ENCODE peak calls at places on chromosomes 4 and X, in eight cellular contexts. Q is adrenal gland; V is naive thymus-derived CD4-positive, alpha-beta T cell; F is aorta; Y is esophagus squamous epithelium; B is PC-3; X is CD4-positive, CD25-positive, alpha-beta regulatory T cell; W is fibroblast of lung. N is an unnamed sample.

GRCh38 chr4:5710065-5710961 is 688 bp upstream of the EVC start:
- DNase-seq in B (peak; percentile 20), Q (no peak), F (no peak), Y (no peak), W (peak; percentile 31), V (no peak), X (no peak), N (no peak)

GRCh38 chr4:10164877-10165283 is 48.3 kb upstream of the WDR1 start:
- DNase-seq in V (no peak), B (peak; percentile 43), Q (peak; percentile 38), X (no peak), F (no peak), Y (no peak), W (peak; percentile 6), N (no peak)

GRCh38 chr4:81827568-81828202 is 356.0 kb upstream of the RASGEF1B start:
- DNase-seq in F (no peak), V (no peak), W (no peak), X (no peak), B (peak; percentile 17), Q (no peak), Y (no peak), N (no peak)

GRCh38 chr4:158714937-158715336 is 8.3 kb downstream of the PPID start:
- DNase-seq in W (no peak), Q (no peak), V (no peak), F (no peak), B (no peak), Y (no peak), X (no peak), N (no peak)

GRCh38 chr4:128635939-128636551 is 173.5 kb upstream of the JADE1 start:
- DNase-seq in B (no peak), Y (no peak), W (peak; percentile 38), F (no peak), X (no peak), Q (no peak), V (no peak), N (no peak)

GRCh38 chrX:114462266-114462665 is 121.6 kb upstream of the HTR2C start:
- DNase-seq in V (no peak), B (no peak), F (no peak), X (no peak), Y (no peak), Q (no peak), W (no peak), N (no peak)

GRCh38 chr4:120066182-120066524 is 495 bp downstream of the MAD2L1 start:
- DNase-seq in B (peak; percentile 33), Q (no peak), F (no peak), V (no peak), X (no peak), W (no peak), Y (no peak), N (no peak)

GRCh38 chr4:102180080-102180479 is 165.2 kb downstream of the SLC39A8 start:
- DNase-seq in Q (no peak), B (no peak), X (no peak), Y (no peak), V (no peak), W (peak; percentile 25), F (no peak), N (no peak)

GRCh38 chrX:120419465-120419864 is 49.6 kb downstream of the LAMP2 start:
- DNase-seq in B (no peak), W (no peak), Q (no peak), V (no peak), F (no peak), X (no peak), Y (no peak), N (no peak)

GRCh38 chr4:94126669-94127068 is 81.0 kb upstream of the SMARCAD1 start:
- DNase-seq in F (no peak), X (no peak), Q (no peak), B (peak; percentile 14), V (no peak), W (no peak), Y (no peak), N (no peak)

GRCh38 chrX:47091149-47091775 is 13.0 kb downstream of the RGN start:
- DNase-seq in X (no peak), Q (no peak), B (no peak), W (peak; percentile 42), V (no peak), Y (no peak), F (no peak), N (no peak)

GRCh38 chrX:5399403-5399802 is 829.3 kb downstream of the NLGN4X start:
- DNase-seq in B (no peak), V (no peak), W (no peak), X (no peak), Y (no peak), F (no peak), Q (no peak), N (no peak)

DNA sequence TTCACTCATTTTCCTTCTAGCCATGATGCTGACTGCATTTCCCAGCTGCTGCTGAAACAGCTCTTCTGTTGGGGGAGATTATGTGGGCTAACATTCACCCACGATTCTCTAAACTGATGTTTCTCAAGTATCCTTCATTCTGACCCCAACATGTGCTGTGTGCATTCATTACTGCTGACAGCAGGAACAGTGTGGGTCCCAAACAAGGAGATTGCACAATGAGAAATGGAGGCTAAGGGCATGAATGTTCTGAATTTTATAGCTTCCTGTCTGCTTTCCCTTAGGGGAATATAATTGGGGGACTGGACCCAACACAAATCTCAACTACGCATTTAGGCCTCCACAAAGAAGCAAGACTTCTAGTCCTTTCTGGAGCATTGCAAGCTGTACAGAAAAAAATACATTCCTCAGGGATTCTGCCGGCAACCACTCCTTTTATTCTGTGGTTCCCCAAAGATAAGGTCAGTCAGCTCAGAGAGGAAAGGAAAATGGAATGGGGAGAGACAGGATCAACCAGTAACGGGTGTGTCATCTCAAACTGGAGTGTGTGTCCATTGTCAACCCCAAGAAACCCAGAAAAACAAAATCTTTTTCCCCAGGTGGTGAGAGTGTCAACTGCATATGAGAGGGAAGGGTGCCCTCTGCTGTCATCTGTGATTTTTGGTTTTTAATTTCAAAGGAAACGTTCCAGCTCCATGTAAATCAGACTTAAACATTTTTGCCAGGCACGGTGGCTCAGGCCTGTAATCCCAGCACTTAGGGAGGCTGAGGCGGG is 81.5 kb upstream of the EGFL6 start:
- DNase-seq in F (no peak), Q (peak; percentile 35), B (peak; percentile 94), V (peak; percentile 22), W (peak; percentile 87), Y (no peak), X (peak; percentile 60), N (peak; percentile 22)
- H3K27ac ChIP-seq in F (peak overlapping the region; percentile 80), Q (peak overlapping the region; percentile 71), B (peak overlapping the region; percentile 99), V (no peak overlapping the region), W (peak overlapping the region; percentile 85), Y (peak overlapping the region; percentile 83), X (peak overlapping the region; percentile 33), N (peak overlapping the region; percentile 77)

GRCh38 chr4:74975082-74975481 is 42.2 kb downstream of the PARM1 start:
- DNase-seq in X (no peak), Y (no peak), Q (no peak), B (no peak), W (no peak), F (no peak), V (no peak), N (no peak)

GRCh38 chr4:74970577-74970976 is 37.7 kb downstream of the PARM1 start:
- DNase-seq in B (no peak), X (no peak), V (no peak), W (no peak), Q (no peak), Y (no peak), F (no peak), N (no peak)

GRCh38 chr4:74967324-74967723 is 34.4 kb downstream of the PARM1 start:
- DNase-seq in F (no peak), B (no peak), V (no peak), Y (no peak), Q (no peak), X (no peak), W (no peak), N (no peak)

GRCh38 chr4:74968456-74969164 is 35.7 kb downstream of the PARM1 start:
- DNase-seq in W (no peak), X (no peak), Y (no peak), B (no peak), Q (no peak), V (no peak), F (no peak), N (no peak)

GRCh38 chr4:74969507-74970474 is 36.9 kb downstream of the PARM1 start:
- DNase-seq in Q (no peak), F (no peak), X (no peak), W (no peak), B (no peak), V (no peak), Y (no peak), N (no peak)
- H3K27ac ChIP-seq in Q (peak overlapping the region; percentile 14), F (peak overlapping the region; percentile 1), X (no peak overlapping the region), W (no peak overlapping the region), B (no peak overlapping the region), V (no peak overlapping the region), Y (no peak overlapping the region), N (no peak overlapping the region)

DNA sequence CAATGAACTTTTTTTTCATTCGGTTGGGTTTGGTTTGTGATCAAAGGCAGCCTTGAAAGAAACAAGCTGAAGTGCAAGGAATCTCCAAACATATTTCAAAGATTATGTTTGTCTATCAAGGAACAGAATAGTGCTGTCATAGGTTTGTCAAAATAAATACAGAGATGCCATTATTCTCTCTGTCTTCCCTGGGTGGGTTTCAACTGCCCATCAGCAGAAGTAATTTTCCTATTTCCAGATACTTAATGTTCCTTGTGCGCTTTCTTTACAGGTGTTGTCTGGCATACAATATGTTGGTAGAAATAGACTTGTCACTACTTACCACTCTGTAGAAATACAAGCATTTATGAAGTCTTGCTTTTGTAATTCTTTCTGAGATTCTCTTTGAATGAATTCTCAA is 294.9 kb downstream of the PDHA2 start:
- DNase-seq in B (no peak), F (no peak), X (no peak), V (no peak), Q (no peak), Y (no peak), W (no peak), N (no peak)
- H3K27ac ChIP-seq in B (no peak overlapping the region), F (no peak overlapping the region), X (no peak overlapping the region), V (no peak overlapping the region), Q (no peak overlapping the region), Y (no peak overlapping the region), W (no peak overlapping the region), N (no peak overlapping the region)

DNA sequence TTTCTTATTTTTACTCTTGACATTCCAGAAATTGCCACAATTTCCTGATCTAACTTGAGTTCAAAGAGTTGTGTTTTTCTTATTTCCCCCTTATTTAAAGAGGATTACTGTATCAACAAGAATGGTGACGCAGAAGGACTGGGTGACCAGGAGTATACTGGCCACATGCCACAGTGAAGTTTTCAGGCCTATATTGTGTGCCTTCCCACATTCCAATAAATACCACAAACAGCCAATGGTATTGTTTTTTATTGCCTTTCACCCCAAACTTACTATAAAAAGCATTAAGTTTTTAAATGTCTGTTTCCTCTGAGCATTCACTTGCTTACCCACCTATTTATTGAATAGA is 249.4 kb upstream of the TET2 start:
- DNase-seq in Y (no peak), V (no peak), F (no peak), B (no peak), Q (no peak), X (no peak), W (peak; percentile 70), N (no peak)
- H3K27ac ChIP-seq in Y (no peak overlapping the region), V (no peak overlapping the region), F (no peak overlapping the region), B (no peak overlapping the region), Q (no peak overlapping the region), X (no peak overlapping the region), W (no peak overlapping the region), N (no peak overlapping the region)

N was measured in breast epithelium.